ENCODE peak calls at places on chromosome 1, in five cellular contexts. S is amniotic stem cell, Z is endodermal cell, O is small intestine, E is AG08395. U is an unnamed sample.

GRCh38 chr1:100866041-100866900 is 28.4 kb downstream of the EXTL2 start:
- DNase-seq in S (no peak), Z (no peak), O (peak; percentile 31), E (peak; percentile 47), U (peak; percentile 69)

GRCh38 chr1:204429746-204430145 is 18.1 kb upstream of the PPP1R15B start:
- DNase-seq in S (no peak), Z (no peak), O (no peak), E (no peak), U (no peak)

GRCh38 chr1:59139396-59139795 is 157.5 kb upstream of the FGGY start:
- DNase-seq in S (no peak), Z (peak; percentile 56), O (peak; percentile 18), E (no peak), U (peak; percentile 52)

GRCh38 chr1:27634166-27634981 is 611 bp downstream of the FGR start:
- DNase-seq in S (no peak), Z (peak; percentile 73), O (no peak), E (peak; percentile 46), U (no peak)

GRCh38 chr1:218803351-218803997 is 370.2 kb upstream of the LYPLAL1 start:
- DNase-seq in S (no peak), Z (no peak), O (no peak), E (no peak), U (no peak)

GRCh38 chr1:109140384-109140783 is 26.5 kb downstream of the ELAPOR1 start:
- DNase-seq in S (no peak), Z (no peak), O (no peak), E (no peak), U (no peak)

GRCh38 chr1:10975567-10976326 is 36.7 kb upstream of the TARDBP start:
- DNase-seq in S (peak; percentile 93), Z (peak; percentile 72), O (peak; percentile 40), E (peak; percentile 95), U (peak; percentile 68)

GRCh38 chr1:39089811-39090519 is 63.8 kb downstream of the NDUFS5 start:
- DNase-seq in S (no peak), Z (peak; percentile 61), O (no peak), E (peak; percentile 39), U (no peak)

GRCh38 chr1:41314376-41314775 is 46.9 kb upstream of the FOXO6 start:
- DNase-seq in S (no peak), Z (no peak), O (no peak), E (no peak), U (no peak)

GRCh38 chr1:24720152-24720551 is 25.1 kb upstream of the CLIC4 start:
- DNase-seq in S (no peak), Z (no peak), O (no peak), E (peak; percentile 36), U (no peak)

GRCh38 chr1:25724201-25724600 is 75.8 kb upstream of the SELENON start:
- DNase-seq in S (no peak), Z (no peak), O (no peak), E (no peak), U (no peak)